ENCODE peak calls at places on chromosomes 7 and 10, in seven cellular contexts. A, H, X, L, F, S and P are unnamed samples. For H3K4me1, the result is how much of the 10 kb centered on the place peaks cover.

GRCh38 chr10:45673074-45673628 is 579 bp upstream of the ZFAND4 start:
- DNase-seq in A (peak), H (no peak), X (peak), L (peak), F (no peak), S (no peak), P (peak)

GRCh38 chr7:112202819-112203218 is 3.4 kb downstream of the DOCK4 start:
- DNase-seq in A (peak), H (no peak), X (no peak), L (no peak), F (no peak), S (peak), P (no peak)

GRCh38 chr7:39602351-39602750 is 21.0 kb upstream of the RALA start:
- DNase-seq in A (no peak), H (no peak), X (no peak), L (no peak), F (no peak), S (no peak), P (no peak)

GRCh38 chr10:51711519-51711891 is 12.1 kb upstream of the CSTF2T start:
- DNase-seq in A (no peak), H (no peak), X (no peak), L (no peak), F (no peak), S (no peak), P (no peak)

GRCh38 chr7:151824285-151824950 is 52.5 kb downstream of the PRKAG2 start:
- DNase-seq in A (no peak), H (no peak), X (no peak), L (no peak), F (peak), S (no peak), P (no peak)

GRCh38 chr10:92892706-92893054 is 44.4 kb downstream of the EXOC6 start:
- DNase-seq in A (no peak), H (no peak), X (no peak), L (no peak), F (no peak), S (no peak), P (no peak)

GRCh38 chr10:125127986-125128385 is 32.4 kb downstream of the CTBP2 start:
- DNase-seq in A (no peak), H (no peak), X (no peak), L (no peak), F (no peak), S (no peak), P (no peak)

GRCh38 chr10:29862926-29863614 is 196.3 kb downstream of the JCAD start:
- DNase-seq in A (no peak), H (peak), X (no peak), L (peak), F (no peak), S (no peak), P (no peak)

GRCh38 chr7:36967387-36967786 is 243.1 kb upstream of the AOAH start:
- DNase-seq in A (peak), H (peak), X (peak), L (peak), F (peak), S (peak), P (no peak)

GRCh38 chr7:4215176-4215720 is 466.8 kb upstream of the FOXK1 start:
- DNase-seq in A (no peak), H (no peak), X (no peak), L (no peak), F (no peak), S (no peak), P (no peak)

GRCh38 chr7:25636871-25637283 is 408.6 kb upstream of the NPVF start:
- DNase-seq in A (no peak), H (no peak), X (peak), L (no peak), F (peak), S (no peak), P (no peak)

GRCh38 chr7:72335561-72336381 is 76.4 kb downstream of the CALN1 start:
- DNase-seq in A (no peak), H (no peak), X (no peak), L (no peak), F (no peak), S (no peak), P (no peak)

GRCh38 chr10:22372922-22373321 is 27.6 kb downstream of the SPAG6 start:
- DNase-seq in A (no peak), H (no peak), X (no peak), L (peak), F (no peak), S (no peak), P (no peak)

GRCh38 chr10:122267849-122268737 is 3.0 kb upstream of the BTBD16 start:
- DNase-seq in A (peak), H (peak), X (peak), L (no peak), F (peak), S (peak), P (no peak)

GRCh38 chr7:149782682-149783345 is 9.4 kb upstream of the ZNF467 start:
- DNase-seq in A (no peak), H (no peak), X (no peak), L (no peak), F (no peak), S (no peak), P (no peak)
- H3K4me1 ChIP-seq in A (under half), H (under half), X (under half), L (under half), F (under half), S (under half), P (under half)

DNA sequence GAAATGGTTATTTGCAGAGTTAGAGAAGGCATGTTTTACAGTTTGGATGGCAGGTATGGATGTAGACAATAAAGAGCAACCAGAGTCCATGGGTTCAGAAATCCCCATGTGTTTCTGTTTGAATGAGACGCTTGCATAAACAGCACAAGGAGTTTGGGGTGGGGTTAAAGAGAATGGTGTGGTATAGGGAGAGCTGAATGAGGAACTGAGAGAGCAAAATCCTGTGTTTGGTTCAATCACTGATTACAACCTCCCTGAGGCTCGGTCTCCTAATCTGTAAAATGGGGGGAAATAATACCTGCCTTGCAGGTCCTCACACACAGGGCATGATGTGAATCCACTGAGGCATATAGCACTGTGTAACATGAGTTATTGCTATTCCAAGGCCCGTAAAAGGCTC is 23.7 kb downstream of the CAV1 start:
- DNase-seq in A (no peak), H (no peak), X (no peak), L (no peak), F (no peak), S (no peak), P (no peak)
- H3K4me1 ChIP-seq in A (under half), H (under half), X (half or more), L (under half), F (under half), S (under half), P (under half)

DNA sequence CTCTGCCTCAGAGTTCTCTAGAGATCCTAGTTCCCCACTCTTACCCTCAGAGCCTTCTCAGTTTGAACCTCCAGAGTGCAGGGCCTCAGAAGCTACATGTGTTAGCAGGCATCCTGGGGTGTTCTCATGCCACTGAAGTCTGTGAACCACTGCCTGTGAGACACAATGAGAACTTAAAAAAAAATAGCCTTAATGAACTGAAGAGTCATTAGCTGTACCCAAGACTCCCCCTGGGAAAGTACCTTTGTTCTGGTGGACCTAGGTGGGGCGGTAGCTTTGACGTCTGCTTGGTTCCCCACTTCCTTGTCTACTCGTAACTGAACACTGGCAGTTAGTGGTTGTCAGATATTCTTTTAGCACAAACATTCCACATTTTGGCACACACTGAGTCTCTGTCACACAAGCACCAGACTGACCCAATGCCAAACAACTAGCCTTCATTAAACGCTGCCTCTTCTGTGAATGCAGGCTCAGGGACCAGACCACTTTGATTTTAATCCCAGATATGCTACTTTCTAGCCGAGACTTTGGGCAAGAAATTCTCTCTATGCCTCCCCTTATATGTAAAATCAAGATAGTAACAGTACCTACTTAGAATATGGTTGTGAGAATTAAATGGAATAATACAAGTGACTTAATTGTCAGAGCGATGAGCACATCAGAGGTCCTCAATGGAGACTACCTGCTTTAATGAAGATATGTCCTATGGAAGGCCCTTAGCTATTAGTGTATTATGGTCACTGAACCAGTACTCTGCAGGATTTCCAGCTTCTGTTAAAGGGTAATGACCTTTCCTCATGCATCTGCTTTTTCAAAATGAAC is 75.3 kb upstream of the CC2D2B start:
- DNase-seq in A (no peak), H (no peak), X (no peak), L (no peak), F (no peak), S (peak), P (no peak)
- H3K4me1 ChIP-seq in A (under half), H (under half), X (under half), L (under half), F (under half), S (under half), P (under half)

GRCh38 chr10:73906524-73907447 is 4.1 kb upstream of the PLAU start:
- DNase-seq in A (peak), H (peak), X (peak), L (peak), F (peak), S (no peak), P (no peak)
- H3K4me1 ChIP-seq in A (under half), H (half or more), X (under half), L (half or more), F (under half), S (under half), P (under half)

DNA sequence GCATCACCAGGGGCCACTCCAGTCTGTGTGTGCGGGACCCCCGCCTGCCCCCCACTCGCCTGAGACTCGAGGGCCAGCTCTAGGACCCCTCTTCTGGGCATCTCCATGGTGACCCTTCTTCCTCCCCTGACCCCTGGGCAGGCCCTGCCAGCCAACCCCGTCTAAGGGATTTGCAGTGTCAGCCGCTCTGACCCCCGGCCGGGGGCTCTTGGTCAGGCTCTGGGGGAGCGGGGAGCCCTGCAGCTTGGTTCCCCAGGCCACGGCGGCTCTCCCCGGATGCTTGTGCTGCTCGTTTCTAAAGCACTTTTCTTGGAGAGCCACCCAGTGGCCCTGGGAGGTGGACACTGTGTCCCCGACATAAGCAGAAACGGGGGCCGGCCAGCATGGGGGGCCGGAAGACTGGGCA is 5.3 kb downstream of the TTYH3 start:
- DNase-seq in A (no peak), H (no peak), X (no peak), L (no peak), F (no peak), S (no peak), P (no peak)
- H3K4me1 ChIP-seq in A (under half), H (under half), X (half or more), L (half or more), F (under half), S (under half), P (half or more)

GRCh38 chr10:119029613-119030420 is at the start of gene NANOS1:
- DNase-seq in A (no peak), H (no peak), X (no peak), L (peak), F (peak), S (no peak), P (no peak)

GRCh38 chr10:119030421-119031250 is 1.1 kb downstream of the NANOS1 start:
- DNase-seq in A (no peak), H (peak), X (peak), L (peak), F (peak), S (peak), P (no peak)

GRCh38 chr10:119026301-119027110 is 3.0 kb upstream of the NANOS1 start:
- DNase-seq in A (no peak), H (no peak), X (no peak), L (peak), F (no peak), S (no peak), P (no peak)

GRCh38 chr10:119028900-119029612 is 458 bp upstream of the NANOS1 start:
- DNase-seq in A (peak), H (peak), X (peak), L (peak), F (peak), S (peak), P (no peak)

DNA sequence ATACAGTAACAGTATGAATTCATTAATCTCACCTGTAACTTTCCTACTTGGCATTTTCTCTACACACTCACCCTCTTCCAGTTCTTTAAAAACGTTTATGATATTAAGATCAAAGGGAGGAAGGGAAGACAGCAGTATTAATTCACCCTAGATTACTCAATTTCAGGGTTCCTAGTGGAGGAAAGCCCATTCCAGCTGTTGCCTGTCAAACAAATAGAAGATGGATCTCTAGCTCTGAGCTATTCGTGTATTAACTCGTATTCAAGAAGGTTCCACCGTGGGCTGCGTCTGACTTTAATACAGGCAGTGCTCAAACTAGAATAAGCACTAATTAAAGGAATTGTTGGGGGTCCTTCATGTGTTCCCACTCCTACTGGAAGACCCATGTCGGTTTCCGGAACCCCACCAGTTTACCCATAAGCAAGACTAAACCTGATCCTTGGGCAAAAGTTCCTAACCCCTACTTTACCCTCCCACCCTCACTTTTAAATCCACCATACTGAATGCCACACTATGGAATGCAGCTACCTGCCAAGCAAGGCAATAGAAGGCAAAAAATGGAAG is 2.1 kb downstream of the NANOS1 start:
- DNase-seq in A (no peak), H (no peak), X (no peak), L (no peak), F (no peak), S (no peak), P (no peak)
- H3K4me1 ChIP-seq in A (under half), H (under half), X (under half), L (under half), F (under half), S (under half), P (under half)